ENCODE peak calls at places on chromosomes 3 and 15, in seven cellular contexts. One of them, this sample, is unnamed.

GRCh38 chr15:45393851-45394250 is 15.5 kb upstream of the GATM start:
- DNase-seq in GM23338: peak
- DNase-seq in MM.1S: no peak
- DNase-seq in fibroblast of lung: no peak
- DNase-seq in mammary epithelial cell: no peak
- DNase-seq in IMR-90: no peak
- DNase-seq in astrocyte: no peak
- DNase-seq in this sample: no peak

GRCh38 chr3:100316656-100317069 is 17.9 kb upstream of the NIT2 start:
- DNase-seq in fibroblast of lung: peak
- DNase-seq in mammary epithelial cell: peak
- DNase-seq in astrocyte: peak
- DNase-seq in MM.1S: peak
- DNase-seq in GM23338: peak
- DNase-seq in IMR-90: peak
- DNase-seq in this sample: no peak

GRCh38 chr15:33169625-33170024 is 24.9 kb downstream of the FMN1 start:
- DNase-seq in MM.1S: no peak
- DNase-seq in astrocyte: no peak
- DNase-seq in mammary epithelial cell: no peak
- DNase-seq in fibroblast of lung: no peak
- DNase-seq in GM23338: no peak
- DNase-seq in IMR-90: no peak
- DNase-seq in this sample: no peak

GRCh38 chr3:196140224-196140623 is 58.3 kb upstream of the TFRC start:
- DNase-seq in MM.1S: no peak
- DNase-seq in IMR-90: no peak
- DNase-seq in GM23338: no peak
- DNase-seq in fibroblast of lung: no peak
- DNase-seq in astrocyte: no peak
- DNase-seq in mammary epithelial cell: no peak
- DNase-seq in this sample: peak

GRCh38 chr15:56917652-56918045 is 795 bp upstream of the TCF12 start:
- DNase-seq in fibroblast of lung: no peak
- DNase-seq in astrocyte: no peak
- DNase-seq in MM.1S: peak
- DNase-seq in mammary epithelial cell: no peak
- DNase-seq in GM23338: no peak
- DNase-seq in IMR-90: no peak
- DNase-seq in this sample: no peak

GRCh38 chr15:34154725-34155204 is 52.9 kb downstream of the PGBD4 start:
- DNase-seq in MM.1S: no peak
- DNase-seq in astrocyte: peak
- DNase-seq in GM23338: peak
- DNase-seq in mammary epithelial cell: peak
- DNase-seq in IMR-90: peak
- DNase-seq in fibroblast of lung: no peak
- DNase-seq in this sample: no peak

GRCh38 chr3:189821251-189821650 is 190.1 kb downstream of the TP63 start:
- DNase-seq in astrocyte: no peak
- DNase-seq in IMR-90: no peak
- DNase-seq in GM23338: no peak
- DNase-seq in fibroblast of lung: no peak
- DNase-seq in MM.1S: no peak
- DNase-seq in mammary epithelial cell: no peak
- DNase-seq in this sample: no peak

GRCh38 chr15:79028411-79028964 is 62.1 kb downstream of the RASGRF1 start:
- DNase-seq in fibroblast of lung: peak
- DNase-seq in IMR-90: peak
- DNase-seq in astrocyte: no peak
- DNase-seq in mammary epithelial cell: peak
- DNase-seq in GM23338: peak
- DNase-seq in MM.1S: peak
- DNase-seq in this sample: no peak

GRCh38 chr15:33600161-33600560 is 289.4 kb downstream of the RYR3 start:
- DNase-seq in astrocyte: no peak
- DNase-seq in fibroblast of lung: no peak
- DNase-seq in MM.1S: no peak
- DNase-seq in mammary epithelial cell: no peak
- DNase-seq in GM23338: peak
- DNase-seq in IMR-90: no peak
- DNase-seq in this sample: no peak

GRCh38 chr3:141452045-141452444 is 34.8 kb upstream of the RASA2 start:
- DNase-seq in mammary epithelial cell: peak
- DNase-seq in fibroblast of lung: peak
- DNase-seq in MM.1S: peak
- DNase-seq in IMR-90: peak
- DNase-seq in astrocyte: peak
- DNase-seq in GM23338: peak
- DNase-seq in this sample: no peak

GRCh38 chr15:77607111-77607893 is 25.4 kb downstream of the LINGO1 start:
- DNase-seq in astrocyte: no peak
- DNase-seq in MM.1S: no peak
- DNase-seq in IMR-90: peak
- DNase-seq in GM23338: no peak
- DNase-seq in mammary epithelial cell: no peak
- DNase-seq in fibroblast of lung: no peak
- DNase-seq in this sample: peak

GRCh38 chr15:95684693-95685115 is 645.8 kb upstream of the NR2F2 start:
- DNase-seq in GM23338: no peak
- DNase-seq in IMR-90: peak
- DNase-seq in astrocyte: peak
- DNase-seq in fibroblast of lung: peak
- DNase-seq in MM.1S: no peak
- DNase-seq in mammary epithelial cell: peak
- DNase-seq in this sample: no peak

GRCh38 chr3:1421577-1421976 is 328.8 kb downstream of the CNTN6 start:
- DNase-seq in IMR-90: no peak
- DNase-seq in GM23338: no peak
- DNase-seq in mammary epithelial cell: no peak
- DNase-seq in MM.1S: no peak
- DNase-seq in astrocyte: no peak
- DNase-seq in fibroblast of lung: no peak
- DNase-seq in this sample: no peak

GRCh38 chr3:63967675-63968611 is 55.4 kb downstream of the PSMD6 start:
- DNase-seq in mammary epithelial cell: peak
- DNase-seq in MM.1S: peak
- DNase-seq in astrocyte: peak
- DNase-seq in GM23338: no peak
- DNase-seq in IMR-90: peak
- DNase-seq in fibroblast of lung: peak
- DNase-seq in this sample: no peak

GRCh38 chr3:111577798-111578685 is 17.1 kb downstream of the ZBED2 start:
- DNase-seq in fibroblast of lung: peak
- DNase-seq in GM23338: peak
- DNase-seq in IMR-90: peak
- DNase-seq in astrocyte: peak
- DNase-seq in MM.1S: peak
- DNase-seq in mammary epithelial cell: peak
- DNase-seq in this sample: peak

GRCh38 chr3:190533511-190534282 is 19.8 kb downstream of the IL1RAP start:
- DNase-seq in IMR-90: peak
- DNase-seq in mammary epithelial cell: peak
- DNase-seq in GM23338: peak
- DNase-seq in astrocyte: peak
- DNase-seq in fibroblast of lung: peak
- DNase-seq in MM.1S: no peak
- DNase-seq in this sample: peak

GRCh38 chr15:59339252-59339672 is 33.4 kb downstream of the MYO1E start:
- DNase-seq in mammary epithelial cell: peak
- DNase-seq in fibroblast of lung: peak
- DNase-seq in astrocyte: peak
- DNase-seq in GM23338: no peak
- DNase-seq in IMR-90: no peak
- DNase-seq in MM.1S: no peak
- DNase-seq in this sample: peak

GRCh38 chr3:168117853-168118313 is 22.2 kb upstream of the GOLIM4 start:
- DNase-seq in IMR-90: no peak
- DNase-seq in mammary epithelial cell: peak
- DNase-seq in GM23338: no peak
- DNase-seq in MM.1S: no peak
- DNase-seq in fibroblast of lung: no peak
- DNase-seq in astrocyte: peak
- DNase-seq in this sample: peak

GRCh38 chr3:110955301-110955880 is 116.2 kb upstream of the NECTIN3 start:
- DNase-seq in MM.1S: no peak
- DNase-seq in astrocyte: peak
- DNase-seq in mammary epithelial cell: no peak
- DNase-seq in fibroblast of lung: peak
- DNase-seq in IMR-90: peak
- DNase-seq in GM23338: no peak
- DNase-seq in this sample: no peak

GRCh38 chr15:76195506-76196285 is 115.6 kb downstream of the ETFA start:
- DNase-seq in GM23338: no peak
- DNase-seq in astrocyte: no peak
- DNase-seq in mammary epithelial cell: no peak
- DNase-seq in MM.1S: no peak
- DNase-seq in fibroblast of lung: no peak
- DNase-seq in IMR-90: no peak
- DNase-seq in this sample: peak

GRCh38 chr15:80434926-80435720 is 30.9 kb downstream of the ARNT2 start:
- DNase-seq in fibroblast of lung: no peak
- DNase-seq in astrocyte: no peak
- DNase-seq in MM.1S: no peak
- DNase-seq in IMR-90: no peak
- DNase-seq in mammary epithelial cell: no peak
- DNase-seq in GM23338: no peak
- DNase-seq in this sample: no peak

GRCh38 chr15:63984331-63984730 is 62.0 kb downstream of the DAPK2 start:
- DNase-seq in fibroblast of lung: no peak
- DNase-seq in MM.1S: no peak
- DNase-seq in astrocyte: no peak
- DNase-seq in mammary epithelial cell: no peak
- DNase-seq in GM23338: no peak
- DNase-seq in IMR-90: no peak
- DNase-seq in this sample: no peak

GRCh38 chr15:63983071-63983711 is 63.1 kb downstream of the DAPK2 start:
- DNase-seq in IMR-90: no peak
- DNase-seq in fibroblast of lung: no peak
- DNase-seq in MM.1S: no peak
- DNase-seq in astrocyte: no peak
- DNase-seq in GM23338: no peak
- DNase-seq in mammary epithelial cell: no peak
- DNase-seq in this sample: no peak

GRCh38 chr15:63985221-63986184 is 60.8 kb downstream of the DAPK2 start:
- DNase-seq in IMR-90: peak
- DNase-seq in MM.1S: no peak
- DNase-seq in fibroblast of lung: no peak
- DNase-seq in astrocyte: no peak
- DNase-seq in mammary epithelial cell: no peak
- DNase-seq in GM23338: no peak
- DNase-seq in this sample: no peak

GRCh38 chr15:63981596-63982320 is 64.5 kb downstream of the DAPK2 start:
- DNase-seq in GM23338: no peak
- DNase-seq in fibroblast of lung: no peak
- DNase-seq in IMR-90: no peak
- DNase-seq in astrocyte: no peak
- DNase-seq in mammary epithelial cell: peak
- DNase-seq in MM.1S: no peak
- DNase-seq in this sample: no peak

GRCh38 chr15:63982381-63982854 is 63.9 kb downstream of the DAPK2 start:
- DNase-seq in fibroblast of lung: no peak
- DNase-seq in mammary epithelial cell: no peak
- DNase-seq in GM23338: no peak
- DNase-seq in MM.1S: no peak
- DNase-seq in IMR-90: no peak
- DNase-seq in astrocyte: no peak
- DNase-seq in this sample: no peak
- H2AFZ ChIP-seq in fibroblast of lung: no peak
- H2AFZ ChIP-seq in mammary epithelial cell: no peak
- H2AFZ ChIP-seq in GM23338: no peak
- H2AFZ ChIP-seq in MM.1S: no peak
- H2AFZ ChIP-seq in IMR-90: no peak
- H2AFZ ChIP-seq in astrocyte: no peak
- H2AFZ ChIP-seq in this sample: no peak

GRCh38 chr3:108132727-108133373 is 42.0 kb upstream of the CD47 start:
- DNase-seq in IMR-90: peak
- DNase-seq in GM23338: no peak
- DNase-seq in mammary epithelial cell: peak
- DNase-seq in astrocyte: peak
- DNase-seq in fibroblast of lung: peak
- DNase-seq in MM.1S: no peak
- DNase-seq in this sample: no peak
- H2AFZ ChIP-seq in IMR-90: no peak
- H2AFZ ChIP-seq in GM23338: no peak
- H2AFZ ChIP-seq in mammary epithelial cell: peak
- H2AFZ ChIP-seq in astrocyte: no peak
- H2AFZ ChIP-seq in fibroblast of lung: no peak
- H2AFZ ChIP-seq in MM.1S: no peak
- H2AFZ ChIP-seq in this sample: no peak

GRCh38 chr15:60479361-60479684 is 381 bp upstream of the ICE2 start:
- DNase-seq in fibroblast of lung: no peak
- DNase-seq in mammary epithelial cell: no peak
- DNase-seq in MM.1S: no peak
- DNase-seq in GM23338: no peak
- DNase-seq in IMR-90: no peak
- DNase-seq in astrocyte: no peak
- DNase-seq in this sample: no peak
- H2AFZ ChIP-seq in fibroblast of lung: peak
- H2AFZ ChIP-seq in mammary epithelial cell: peak
- H2AFZ ChIP-seq in MM.1S: peak
- H2AFZ ChIP-seq in GM23338: peak
- H2AFZ ChIP-seq in IMR-90: peak
- H2AFZ ChIP-seq in astrocyte: peak
- H2AFZ ChIP-seq in this sample: peak

GRCh38 chr15:27989838-27990237 is 109.3 kb downstream of the OCA2 start:
- DNase-seq in fibroblast of lung: no peak
- DNase-seq in MM.1S: no peak
- DNase-seq in astrocyte: no peak
- DNase-seq in mammary epithelial cell: no peak
- DNase-seq in GM23338: no peak
- DNase-seq in IMR-90: no peak
- DNase-seq in this sample: no peak

GRCh38 chr15:27989428-27989827 is 109.7 kb downstream of the OCA2 start:
- DNase-seq in astrocyte: no peak
- DNase-seq in MM.1S: no peak
- DNase-seq in IMR-90: no peak
- DNase-seq in fibroblast of lung: no peak
- DNase-seq in GM23338: peak
- DNase-seq in mammary epithelial cell: no peak
- DNase-seq in this sample: no peak

GRCh38 chr15:27993996-27994775 is 104.9 kb downstream of the OCA2 start:
- DNase-seq in MM.1S: no peak
- DNase-seq in mammary epithelial cell: no peak
- DNase-seq in IMR-90: no peak
- DNase-seq in astrocyte: no peak
- DNase-seq in fibroblast of lung: no peak
- DNase-seq in GM23338: no peak
- DNase-seq in this sample: no peak

GRCh38 chr15:27990411-27991338 is 108.4 kb downstream of the OCA2 start:
- DNase-seq in fibroblast of lung: no peak
- DNase-seq in GM23338: no peak
- DNase-seq in astrocyte: no peak
- DNase-seq in IMR-90: no peak
- DNase-seq in MM.1S: no peak
- DNase-seq in mammary epithelial cell: no peak
- DNase-seq in this sample: no peak

DNA sequence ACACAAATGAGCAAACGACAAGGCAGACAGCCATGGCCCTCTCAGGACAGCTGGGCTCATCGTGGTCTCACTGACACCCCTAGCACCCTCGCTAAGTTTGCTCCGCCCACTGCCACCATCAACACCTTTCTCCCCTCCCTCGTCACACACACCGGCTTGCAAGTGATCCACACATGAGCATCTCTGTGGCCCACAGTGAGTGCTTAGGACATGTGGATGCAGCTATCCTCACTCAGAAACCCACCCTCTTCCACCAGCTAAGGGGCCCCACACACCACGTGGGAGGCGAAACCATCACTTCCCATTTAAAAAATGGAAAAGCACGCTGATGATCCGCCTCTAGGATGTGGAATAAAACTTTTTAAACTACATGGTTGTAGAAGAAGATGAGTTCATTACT is 105.6 kb downstream of the OCA2 start:
- DNase-seq in MM.1S: no peak
- DNase-seq in GM23338: no peak
- DNase-seq in IMR-90: no peak
- DNase-seq in mammary epithelial cell: no peak
- DNase-seq in fibroblast of lung: no peak
- DNase-seq in astrocyte: no peak
- DNase-seq in this sample: no peak
- H2AFZ ChIP-seq in MM.1S: no peak
- H2AFZ ChIP-seq in GM23338: no peak
- H2AFZ ChIP-seq in IMR-90: no peak
- H2AFZ ChIP-seq in mammary epithelial cell: no peak
- H2AFZ ChIP-seq in fibroblast of lung: no peak
- H2AFZ ChIP-seq in astrocyte: no peak
- H2AFZ ChIP-seq in this sample: no peak

This sample was measured in osteoblast.